ENCODE peak calls at places on chromosomes 2 and 18, in seven cellular contexts. O is heart left ventricle; B is effector memory CD4-positive, alpha-beta T cell; P is left ventricle myocardium inferior; A is heart right ventricle; S is left lung; F is adrenal gland. J is an unnamed sample. For H3K4me1 and H3K36me3, the result is how much of the 10 kb centered on the place peaks cover.

GRCh38 chr2:237134321-237134720 is 48.6 kb downstream of the COPS8 start:
- DNase-seq in O (no peak), B (no peak), P (no peak), A (no peak), S (no peak), F (no peak), J (no peak)

GRCh38 chr18:76131738-76132137 is 363.3 kb downstream of the ZNF516 start:
- DNase-seq in O (no peak), B (no peak), P (no peak), A (no peak), S (no peak), F (no peak), J (no peak)

GRCh38 chr18:27750014-27750413 is 426.9 kb downstream of the CDH2 start:
- DNase-seq in O (no peak), B (no peak), P (no peak), A (no peak), S (no peak), F (peak), J (peak)

GRCh38 chr2:109213646-109214417 is 84.8 kb downstream of the SH3RF3 start:
- DNase-seq in O (no peak), B (peak), P (no peak), A (no peak), S (peak), F (no peak), J (peak)

GRCh38 chr2:71605173-71605641 is 151.8 kb downstream of the DYSF start:
- DNase-seq in O (no peak), B (no peak), P (peak), A (no peak), S (peak), F (no peak), J (peak)

GRCh38 chr2:7612969-7613368 is 695.8 kb downstream of the RNF144A start:
- DNase-seq in O (no peak), B (no peak), P (no peak), A (no peak), S (no peak), F (no peak), J (no peak)

GRCh38 chr2:6648656-6649247 is 217.0 kb downstream of the CMPK2 start:
- DNase-seq in O (no peak), B (no peak), P (no peak), A (no peak), S (no peak), F (no peak), J (no peak)

GRCh38 chr18:53861185-53861584 is 363.3 kb downstream of the MBD2 start:
- DNase-seq in O (no peak), B (no peak), P (no peak), A (no peak), S (no peak), F (no peak), J (no peak)

GRCh38 chr2:121072784-121073183 is 212.2 kb downstream of the TFCP2L1 start:
- DNase-seq in O (no peak), B (no peak), P (no peak), A (no peak), S (no peak), F (no peak), J (no peak)

GRCh38 chr2:19408592-19408991 is 50.2 kb upstream of the OSR1 start:
- DNase-seq in O (no peak), B (no peak), P (no peak), A (no peak), S (no peak), F (no peak), J (no peak)

GRCh38 chr2:134280726-134281125 is 26.9 kb downstream of the MGAT5 start:
- DNase-seq in O (no peak), B (no peak), P (no peak), A (no peak), S (no peak), F (no peak), J (no peak)
- H3K4me1 ChIP-seq in O (half or more), B (under half), P (half or more), A (under half), S (under half), F (under half), J (under half)

DNA sequence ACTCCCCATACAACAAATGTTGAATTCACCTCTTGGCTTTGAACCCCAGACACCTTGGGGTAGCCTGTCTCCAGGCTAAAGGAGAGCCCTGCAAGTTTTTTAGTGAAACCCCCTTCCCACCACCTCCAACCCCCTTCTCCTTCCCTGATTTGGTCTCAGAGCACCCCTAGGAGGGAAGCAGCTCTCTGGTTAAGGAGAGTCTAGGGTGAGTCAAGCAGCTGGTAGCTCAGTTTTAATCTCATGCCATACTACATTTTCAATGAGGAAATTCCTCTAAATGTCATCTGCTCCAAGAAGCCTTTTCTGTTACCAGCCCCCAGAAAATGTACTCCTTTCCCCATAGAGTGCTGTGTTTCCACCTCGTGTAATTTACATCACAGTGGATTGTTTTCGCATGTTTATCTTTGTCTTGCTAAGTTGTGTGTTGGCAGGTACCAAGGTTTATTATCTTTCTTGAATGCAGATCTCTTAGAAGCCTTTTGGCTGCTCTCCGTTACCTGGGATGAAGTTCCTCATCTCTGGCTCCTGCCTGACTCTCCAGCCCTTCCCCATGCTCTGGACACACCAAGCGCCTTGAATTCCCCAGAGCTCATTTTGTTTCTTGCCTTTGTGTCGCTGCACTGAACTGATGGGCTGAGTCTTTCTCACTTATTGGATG is 82.2 kb downstream of the ASAP2 start:
- DNase-seq in O (no peak), B (no peak), P (no peak), A (no peak), S (no peak), F (no peak), J (no peak)
- H3K27ac ChIP-seq in O (no peak), B (no peak), P (no peak), A (no peak), S (no peak), F (no peak), J (peak)

DNA sequence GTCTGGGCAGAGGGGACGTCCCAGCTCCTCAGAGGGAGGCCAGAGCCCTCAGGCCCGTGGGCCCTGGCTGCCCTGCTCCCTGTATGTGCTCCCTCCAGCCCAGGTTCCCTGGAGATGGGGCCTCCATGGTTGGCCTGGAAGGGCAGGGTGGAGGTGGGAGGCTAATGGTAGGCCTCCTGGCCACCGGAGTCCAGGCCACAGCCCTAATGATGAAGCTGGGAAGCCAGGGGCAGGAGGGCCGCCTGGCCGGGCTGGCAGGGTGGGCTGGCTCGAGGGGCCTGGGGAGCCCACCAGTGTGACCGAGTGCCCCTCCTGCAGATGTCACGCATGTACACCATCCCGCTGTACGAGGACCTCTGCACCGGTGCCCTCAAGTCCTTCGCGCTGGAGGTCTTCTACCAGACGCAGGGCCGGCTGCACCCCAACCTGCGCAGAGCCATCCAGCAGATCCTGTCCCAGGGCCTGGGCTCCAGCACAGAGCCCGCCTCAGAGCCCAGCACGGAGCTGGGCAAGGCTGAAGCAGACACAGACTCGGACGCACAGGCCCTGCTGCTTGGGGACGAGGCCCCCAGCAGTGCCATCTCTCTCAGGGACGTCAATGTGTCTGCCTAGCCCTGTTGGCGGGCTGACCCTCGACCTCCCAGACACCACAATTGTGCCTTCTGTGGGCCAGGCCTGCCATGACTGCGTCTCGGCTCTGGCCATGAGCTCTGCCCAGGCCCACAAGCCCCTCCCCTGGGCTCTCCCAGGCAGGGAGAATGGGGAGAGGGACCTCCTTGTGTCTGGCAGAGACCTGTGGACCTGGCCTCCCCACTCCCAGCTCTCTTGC is 9.0 kb upstream of the CAPN10 start:
- DNase-seq in O (no peak), B (no peak), P (peak), A (peak), S (no peak), F (no peak), J (no peak)
- H3K36me3 ChIP-seq in O (half or more), B (half or more), P (half or more), A (half or more), S (half or more), F (under half), J (half or more)

GRCh38 chr2:127641846-127642510 is 4.0 kb upstream of the GPR17 start:
- DNase-seq in O (no peak), B (no peak), P (no peak), A (peak), S (no peak), F (no peak), J (no peak)
- H3K4me1 ChIP-seq in O (half or more), B (half or more), P (half or more), A (half or more), S (half or more), F (under half), J (under half)

GRCh38 chr2:157172866-157173578 is 84.5 kb upstream of the GALNT5 start:
- DNase-seq in O (no peak), B (no peak), P (no peak), A (no peak), S (no peak), F (no peak), J (no peak)
- H3K27ac ChIP-seq in O (no peak), B (no peak), P (peak), A (no peak), S (no peak), F (no peak), J (peak)

DNA sequence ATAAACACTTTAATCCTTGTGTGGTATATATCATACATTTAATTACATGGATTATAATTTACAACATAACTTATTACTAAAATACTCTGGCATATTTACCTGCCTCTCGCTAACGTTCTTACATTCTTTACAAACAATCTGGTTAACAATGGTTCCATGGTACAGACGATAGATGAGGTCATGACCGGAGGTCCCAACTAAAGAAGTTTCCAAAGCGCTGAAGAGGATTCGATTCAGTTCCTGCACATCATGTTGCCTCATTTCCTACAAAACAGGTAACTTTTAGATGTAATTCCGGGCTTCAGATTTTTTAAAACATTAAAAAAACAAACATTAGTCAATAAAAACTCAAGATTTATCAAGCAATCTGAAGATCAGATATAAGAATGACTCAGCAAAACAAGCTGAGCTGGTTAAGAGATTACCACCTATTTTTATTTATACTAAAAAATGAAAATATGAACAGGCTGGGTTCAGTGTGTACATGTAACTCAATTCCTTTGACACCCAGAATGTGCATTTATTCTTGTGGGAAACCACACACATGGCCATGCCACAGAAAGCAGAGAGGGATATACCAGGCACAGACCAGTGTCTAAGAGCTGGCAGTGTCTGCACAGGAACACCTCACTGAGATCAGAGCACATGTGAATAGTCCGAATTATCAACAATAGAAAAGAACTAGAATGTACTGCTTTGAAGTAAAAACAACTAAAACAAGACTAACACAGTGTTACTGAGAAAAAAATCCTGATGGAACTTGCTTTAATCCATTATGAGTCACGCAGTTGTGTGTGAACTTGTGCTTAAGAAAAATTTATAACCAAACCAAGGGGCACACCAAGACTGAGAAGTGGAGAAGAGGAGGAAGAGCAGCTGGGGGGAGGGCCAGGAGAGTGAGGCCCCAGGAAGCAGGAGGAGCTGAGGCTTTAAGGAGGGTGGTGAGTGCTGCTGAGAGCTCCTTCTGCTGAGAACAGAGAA is 9.5 kb downstream of the USP40 start:
- DNase-seq in O (no peak), B (no peak), P (no peak), A (no peak), S (no peak), F (no peak), J (peak)
- H3K36me3 ChIP-seq in O (half or more), B (under half), P (half or more), A (half or more), S (under half), F (under half), J (under half)

DNA sequence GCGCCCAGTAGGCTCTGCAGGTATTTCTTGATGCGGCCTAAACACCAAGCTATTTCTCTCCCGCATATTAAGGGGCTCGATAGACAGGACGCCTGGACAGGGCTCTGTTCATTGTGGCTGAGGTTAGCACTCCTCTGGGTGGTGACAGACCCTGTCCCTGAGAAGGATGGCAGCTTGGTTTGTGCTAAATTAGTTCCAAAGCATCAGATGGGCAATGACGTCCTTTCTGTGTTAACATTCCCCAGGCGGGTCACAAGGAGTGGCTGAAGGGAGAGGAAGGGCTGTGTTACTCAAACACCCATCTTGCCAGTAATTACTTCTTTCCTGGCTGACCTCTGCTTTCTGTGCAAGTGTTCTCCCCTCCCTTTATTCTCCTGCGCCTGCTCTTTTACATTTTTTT is 75.0 kb downstream of the TMEM247 start:
- DNase-seq in O (peak), B (no peak), P (peak), A (no peak), S (no peak), F (no peak), J (no peak)
- H3K4me1 ChIP-seq in O (half or more), B (under half), P (half or more), A (half or more), S (half or more), F (under half), J (under half)

GRCh38 chr2:44564752-44565151 is 203.0 kb downstream of the CAMKMT start:
- DNase-seq in O (no peak), B (no peak), P (no peak), A (no peak), S (no peak), F (no peak), J (no peak)
- H3K27ac ChIP-seq in O (no peak), B (no peak), P (no peak), A (no peak), S (no peak), F (no peak), J (no peak)